ENCODE peak calls at places on chromosomes 11 and 22, in ten cellular contexts. E is OCI-LY7, S is cardiac muscle cell, B is GM23338, H is heart right ventricle, P is IMR-90, X is prostate gland, W is bronchial epithelial cell, M is neural progenitor cell, C is thoracic aorta. O is an unnamed sample.

GRCh38 chr11:66407651-66408050 is 13.2 kb upstream of the NPAS4 start:
- DNase-seq in E (no peak), S (no peak), B (no peak), H (no peak), P (no peak), X (no peak), W (no peak), M (no peak), C (no peak), O (no peak)

GRCh38 chr11:93498099-93499040 is 44.8 kb downstream of the SMCO4 start:
- DNase-seq in E (no peak), S (peak; percentile 49), B (peak; percentile 44), H (no peak), P (peak; percentile 51), X (no peak), W (no peak), M (peak; percentile 21), C (no peak), O (peak; percentile 47)

GRCh38 chr11:58592760-58593472 is 14.1 kb downstream of the ZFP91 start:
- DNase-seq in E (no peak), S (no peak), B (no peak), H (no peak), P (no peak), X (no peak), W (peak; percentile 48), M (no peak), C (no peak), O (no peak)

GRCh38 chr11:62238151-62238550 is 3.9 kb upstream of the SCGB1D2 start:
- DNase-seq in E (no peak), S (no peak), B (no peak), H (no peak), P (no peak), X (peak; percentile 58), W (no peak), M (no peak), C (no peak), O (no peak)

GRCh38 chr11:19573666-19574065 is 139.0 kb upstream of the NAV2 start:
- DNase-seq in E (no peak), S (no peak), B (no peak), H (peak; percentile 73), P (no peak), X (peak; percentile 29), W (no peak), M (no peak), C (no peak), O (no peak)

GRCh38 chr11:78539566-78539965 is 35.1 kb downstream of the NARS2 start:
- DNase-seq in E (no peak), S (peak; percentile 51), B (no peak), H (no peak), P (peak; percentile 75), X (no peak), W (no peak), M (no peak), C (no peak), O (no peak)

GRCh38 chr22:27718186-27719032 is 83.1 kb downstream of the MN1 start:
- DNase-seq in E (no peak), S (peak; percentile 91), B (no peak), H (peak; percentile 79), P (peak; percentile 98), X (peak; percentile 9), W (peak; percentile 96), M (no peak), C (peak; percentile 31), O (peak; percentile 81)

GRCh38 chr11:69231466-69232018 is 62.4 kb upstream of the MYEOV start:
- DNase-seq in E (no peak), S (no peak), B (no peak), H (no peak), P (no peak), X (no peak), W (no peak), M (no peak), C (no peak), O (no peak)

GRCh38 chr11:67631853-67632174 is 2.1 kb upstream of the NUDT8 start:
- DNase-seq in E (no peak), S (no peak), B (no peak), H (no peak), P (no peak), X (no peak), W (no peak), M (no peak), C (no peak), O (no peak)

GRCh38 chr11:61488651-61489291 is 19.8 kb upstream of the LRRC10B start:
- DNase-seq in E (no peak), S (peak; percentile 59), B (peak; percentile 68), H (peak; percentile 80), P (no peak), X (peak; percentile 39), W (no peak), M (peak; percentile 70), C (no peak), O (no peak)

GRCh38 chr11:75077316-75077715 is 19.4 kb downstream of the OR2AT4 start:
- DNase-seq in E (no peak), S (no peak), B (no peak), H (no peak), P (peak; percentile 19), X (no peak), W (peak; percentile 28), M (no peak), C (no peak), O (no peak)

GRCh38 chr11:66017354-66017753 is 5.5 kb downstream of the CST6 start:
- DNase-seq in E (no peak), S (no peak), B (no peak), H (no peak), P (no peak), X (no peak), W (no peak), M (no peak), C (no peak), O (no peak)

GRCh38 chr22:21712751-21713427 is 22.7 kb downstream of the YPEL1 start:
- DNase-seq in E (peak; percentile 84), S (peak; percentile 86), B (peak; percentile 84), H (peak; percentile 70), P (peak; percentile 78), X (peak; percentile 63), W (peak; percentile 53), M (peak; percentile 80), C (no peak), O (no peak)

GRCh38 chr22:21714784-21715183 is 20.8 kb downstream of the YPEL1 start:
- DNase-seq in E (no peak), S (peak; percentile 27), B (no peak), H (no peak), P (peak; percentile 27), X (no peak), W (peak; percentile 75), M (no peak), C (no peak), O (no peak)

GRCh38 chr22:21711851-21712250 is 23.7 kb downstream of the YPEL1 start:
- DNase-seq in E (no peak), S (no peak), B (no peak), H (no peak), P (no peak), X (no peak), W (no peak), M (no peak), C (no peak), O (no peak)

GRCh38 chr22:21714059-21714770 is 21.4 kb downstream of the YPEL1 start:
- DNase-seq in E (no peak), S (no peak), B (no peak), H (no peak), P (no peak), X (no peak), W (no peak), M (no peak), C (no peak), O (no peak)

GRCh38 chr22:21713428-21714058 is 22.1 kb downstream of the YPEL1 start:
- DNase-seq in E (no peak), S (no peak), B (no peak), H (no peak), P (no peak), X (no peak), W (peak; percentile 27), M (no peak), C (no peak), O (no peak)
- TF ChIP-seq CTCF in E (no peak), S (no peak), B (no peak), H (no peak), P (no peak), X (no peak), W (no peak), M (no peak), C (no peak), O (no peak)

DNA sequence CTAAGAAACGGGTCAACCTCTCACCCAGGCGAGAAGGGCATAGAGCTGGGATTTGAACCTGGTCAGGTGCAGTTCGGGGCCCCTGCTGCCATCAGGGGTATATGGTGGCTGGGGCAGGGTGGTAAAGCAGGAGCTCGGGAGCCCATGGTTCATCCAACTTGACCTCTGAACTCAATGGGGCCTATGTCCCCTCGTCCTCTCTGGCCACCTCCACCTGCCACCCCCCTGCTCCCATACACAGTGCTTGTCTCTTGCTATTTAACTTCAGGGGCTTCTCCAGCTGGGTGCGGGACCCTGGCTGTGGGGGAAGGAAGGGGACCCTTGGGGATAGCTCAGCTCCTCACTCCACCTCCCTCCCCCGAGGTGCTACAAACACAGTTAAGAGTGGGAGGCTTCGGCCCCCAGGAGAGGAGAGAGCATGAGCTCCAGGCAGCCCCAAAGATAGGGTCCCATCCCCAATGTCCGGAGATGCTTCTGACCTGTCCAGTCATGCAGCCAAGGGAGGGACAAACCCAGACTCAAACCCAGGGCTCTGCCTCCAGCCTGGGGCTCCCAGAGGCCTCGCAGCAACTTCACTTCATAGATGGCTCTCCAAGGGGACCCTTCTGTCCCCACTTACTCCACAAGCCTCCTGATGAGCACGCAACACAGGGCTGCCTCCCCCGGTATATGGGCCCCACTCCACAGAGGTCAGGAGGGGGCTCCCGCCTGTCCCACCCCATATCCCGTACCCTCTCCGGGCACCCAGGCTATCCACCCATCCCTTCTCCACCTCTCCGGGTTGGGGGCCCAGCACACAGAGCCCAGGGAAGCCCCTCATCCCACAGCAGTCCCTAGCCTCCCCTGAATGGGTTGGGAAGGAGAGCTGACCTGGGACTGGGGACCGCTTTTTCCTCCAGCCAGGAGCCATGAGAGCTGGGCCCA is 712 bp downstream of the IL2RB start:
- DNase-seq in E (no peak), S (no peak), B (no peak), H (no peak), P (no peak), X (no peak), W (no peak), M (no peak), C (no peak), O (no peak)
- H3K4me3 ChIP-seq in E (no peak overlapping the region), S (no peak overlapping the region), B (no peak overlapping the region), H (peak overlapping the region; percentile 5), P (no peak overlapping the region), X (no peak overlapping the region), W (no peak overlapping the region), M (no peak overlapping the region), C (peak overlapping the region; percentile 48), O (no peak overlapping the region)

DNA sequence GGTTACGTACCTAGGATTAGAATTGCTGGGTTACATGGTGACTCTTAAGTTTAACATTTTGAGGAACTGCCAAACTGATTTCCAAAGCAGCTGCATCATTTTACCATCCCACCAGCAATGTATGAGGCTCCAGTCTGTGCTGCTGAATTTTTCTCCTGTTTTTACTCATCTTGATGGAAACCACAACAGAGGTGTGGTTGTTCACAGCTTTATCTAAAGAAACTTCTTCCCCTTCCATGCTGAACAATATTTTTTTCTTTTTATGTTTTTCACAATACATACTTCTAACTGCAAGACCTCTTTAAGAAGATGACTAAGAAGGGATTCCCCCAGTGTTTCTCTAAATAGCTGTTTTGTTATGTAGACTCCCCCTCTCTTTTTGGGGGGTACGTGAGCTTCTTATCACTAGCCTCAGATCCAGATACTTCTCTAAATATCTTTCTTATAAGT is 24.0 kb downstream of the TCP11L1 start:
- DNase-seq in E (no peak), S (peak; percentile 41), B (no peak), H (no peak), P (peak; percentile 77), X (no peak), W (no peak), M (no peak), C (no peak), O (no peak)
- H3K36me3 ChIP-seq in E (peaks cover 66% of the 10 kb centered on the region), S (peaks cover 10% of the 10 kb centered on the region), B (peaks cover 9% of the 10 kb centered on the region), H (peaks cover 21% of the 10 kb centered on the region), P (peaks cover 33% of the 10 kb centered on the region), X (no peaks in the 10 kb centered on the region), W (peaks cover 11% of the 10 kb centered on the region), M (no peaks in the 10 kb centered on the region), C (peaks cover 24% of the 10 kb centered on the region), O (no peaks in the 10 kb centered on the region)

GRCh38 chr11:8365542-8365941 is 101.9 kb upstream of the LMO1 start:
- DNase-seq in E (peak; percentile 1), S (no peak), B (peak; percentile 66), H (no peak), P (no peak), X (no peak), W (no peak), M (no peak), C (no peak), O (no peak)
- TF ChIP-seq CTCF in E (peak; percentile 59), S (no peak), B (peak; percentile 33), H (no peak), P (no peak), X (no peak), W (peak; percentile 15), M (peak; percentile 22), C (no peak), O (no peak)

O was measured in kidney epithelial cell.